ENCODE peak calls at places on chromosomes 12 and 14, in four cellular contexts. I is HCT116, K is adipocyte, J is body of pancreas. H is an unnamed sample.

GRCh38 chr12:69329669-69330428 is 18.3 kb upstream of the LYZ start:
- DNase-seq in J (no peak), K (no peak), I (no peak), H (no peak)

GRCh38 chr12:107400686-107401447 is 284.7 kb upstream of the PWP1 start:
- DNase-seq in I (no peak), K (peak; percentile 29), J (no peak), H (no peak)

GRCh38 chr12:105322070-105322469 is 8.4 kb upstream of the C12orf75 start:
- DNase-seq in J (no peak), I (no peak), K (peak; percentile 82), H (no peak)

GRCh38 chr12:126663304-126664094 is 1598.3 kb downstream of the AACS start:
- DNase-seq in J (no peak), K (no peak), I (peak; percentile 32), H (no peak)

GRCh38 chr12:67456281-67456918 is 187.2 kb downstream of the CAND1 start:
- DNase-seq in I (no peak), J (peak; percentile 71), K (peak; percentile 82), H (no peak)

GRCh38 chr14:88590173-88590572 is 27.3 kb downstream of the ZC3H14 start:
- DNase-seq in K (peak; percentile 3), J (no peak), I (no peak), H (no peak)

GRCh38 chr14:98786456-98786855 is 485.5 kb downstream of the BCL11B start:
- DNase-seq in K (no peak), I (no peak), J (no peak), H (no peak)

GRCh38 chr12:119920064-119920463 is 42.9 kb upstream of the CIT start:
- DNase-seq in J (no peak), K (no peak), I (no peak), H (no peak)

GRCh38 chr12:75389061-75389460 is 1.8 kb upstream of the GLIPR1L2 start:
- DNase-seq in K (peak; percentile 85), I (peak; percentile 78), J (no peak), H (no peak)

GRCh38 chr12:1630081-1630826 is 1.2 kb downstream of the WNT5B start:
- DNase-seq in K (peak; percentile 28), I (no peak), J (peak; percentile 59), H (no peak)

GRCh38 chr12:30896461-30896860 is 30.1 kb upstream of the TSPAN11 start:
- DNase-seq in I (no peak), J (no peak), K (peak; percentile 78), H (no peak)

GRCh38 chr12:98754095-98754494 is 109.0 kb downstream of the APAF1 start:
- DNase-seq in J (no peak), K (peak; percentile 49), I (no peak), H (no peak)

GRCh38 chr12:114834621-114835020 is 150.6 kb upstream of the TBX3 start:
- DNase-seq in I (no peak), K (peak; percentile 19), J (no peak), H (no peak)

GRCh38 chr14:68709007-68709406 is 83.9 kb downstream of the ZFP36L1 start:
- DNase-seq in I (no peak), K (no peak), J (peak; percentile 33), H (no peak)

GRCh38 chr12:4849024-4849594 is 60.6 kb upstream of the KCNA1 start:
- DNase-seq in J (peak; percentile 25), K (peak; percentile 60), I (no peak), H (no peak)

GRCh38 chr12:121438905-121439304 is 39.0 kb downstream of the RNF34 start:
- DNase-seq in J (no peak), K (no peak), I (no peak), H (no peak)

GRCh38 chr12:98424726-98425401 is 90.5 kb upstream of the TMPO start:
- DNase-seq in K (peak; percentile 92), J (peak; percentile 72), I (peak; percentile 57), H (no peak)

GRCh38 chr12:130633771-130634170 is 82.3 kb downstream of the RIMBP2 start:
- DNase-seq in K (no peak), J (peak; percentile 44), I (no peak), H (no peak)

GRCh38 chr12:72511906-72512305 is 239.7 kb downstream of the TRHDE start:
- DNase-seq in I (no peak), K (peak; percentile 85), J (no peak), H (no peak)

GRCh38 chr12:120167529-120168095 is 26.9 kb downstream of the GCN1 start:
- DNase-seq in J (no peak), I (no peak), K (no peak), H (no peak)

GRCh38 chr12:98559666-98560065 is 33.8 kb upstream of the SLC25A3 start:
- DNase-seq in I (no peak), J (no peak), K (no peak), H (no peak)

GRCh38 chr14:75049731-75050201 is 1.5 kb downstream of the MLH3 start:
- DNase-seq in K (peak; percentile 91), I (no peak), J (no peak), H (no peak)

GRCh38 chr12:48001426-48002178 is 2.7 kb downstream of the COL2A1 start:
- DNase-seq in J (peak; percentile 30), K (peak; percentile 73), I (peak; percentile 4), H (no peak)

GRCh38 chr12:66132408-66132807 is 1.9 kb upstream of the LLPH start:
- DNase-seq in J (no peak), K (peak; percentile 56), I (peak; percentile 52), H (no peak)

GRCh38 chr14:102234331-102235264 is 70.4 kb downstream of the MOK start:
- DNase-seq in K (no peak), J (no peak), I (no peak), H (no peak)

DNA sequence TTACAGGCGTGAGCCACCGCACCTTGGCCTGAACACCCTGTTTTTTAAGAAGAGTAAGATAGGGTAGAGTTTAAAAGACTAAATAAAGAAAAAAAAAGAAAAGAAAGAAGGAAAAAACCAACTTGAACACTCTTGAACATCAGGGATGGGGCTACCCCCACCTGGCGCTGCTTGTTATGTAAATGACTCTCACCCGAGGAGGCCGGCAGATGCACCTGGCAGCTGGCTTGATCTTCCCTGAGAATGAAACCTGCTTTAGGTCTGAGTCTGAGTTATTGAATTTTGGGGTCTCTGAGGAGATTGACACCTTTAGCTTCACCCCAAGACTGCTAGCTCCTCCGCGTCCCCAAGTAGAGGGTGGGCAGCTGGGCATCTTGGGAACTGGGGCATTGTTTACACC is 15.5 kb upstream of the MEG3 start:
- DNase-seq in I (no peak), K (no peak), J (no peak), H (no peak)
- H3K9me3 ChIP-seq in I (peaks cover 36% of the 10 kb centered on the region), K (peaks cover 33% of the 10 kb centered on the region), J (no peaks in the 10 kb centered on the region), H (no peaks in the 10 kb centered on the region)

GRCh38 chr12:132955094-132955932 is 793 bp downstream of the ZNF605 start:
- DNase-seq in I (no peak), J (peak; percentile 50), K (peak; percentile 76), H (no peak)

GRCh38 chr12:132953163-132953425 is 3.0 kb downstream of the ZNF605 start:
- DNase-seq in J (no peak), I (no peak), K (no peak), H (no peak)

GRCh38 chr12:132954471-132955048 is 1.5 kb downstream of the ZNF605 start:
- DNase-seq in I (no peak), K (no peak), J (no peak), H (no peak)

GRCh38 chr12:132953771-132954170 is 2.3 kb downstream of the ZNF605 start:
- DNase-seq in I (no peak), J (no peak), K (no peak), H (no peak)

GRCh38 chr12:132955933-132956725 is at the start of gene ZNF605:
- DNase-seq in I (no peak), K (peak; percentile 94), J (peak; percentile 85), H (peak; percentile 75)
- H3K9me3 ChIP-seq in I (peaks cover 4% of the 10 kb centered on the region), K (peaks cover 27% of the 10 kb centered on the region), J (no peaks in the 10 kb centered on the region), H (no peaks in the 10 kb centered on the region)

GRCh38 chr14:95353007-95353406 is 33.3 kb upstream of the CLMN start:
- DNase-seq in I (no peak), J (no peak), K (no peak), H (no peak)

GRCh38 chr14:95355422-95355821 is 35.7 kb upstream of the CLMN start:
- DNase-seq in J (no peak), I (no peak), K (no peak), H (no peak)

GRCh38 chr14:95356245-95356850 is 36.6 kb upstream of the CLMN start:
- DNase-seq in K (no peak), I (no peak), J (no peak), H (no peak)

GRCh38 chr14:95353664-95354063 is 34.0 kb upstream of the CLMN start:
- DNase-seq in I (no peak), J (no peak), K (no peak), H (no peak)

DNA sequence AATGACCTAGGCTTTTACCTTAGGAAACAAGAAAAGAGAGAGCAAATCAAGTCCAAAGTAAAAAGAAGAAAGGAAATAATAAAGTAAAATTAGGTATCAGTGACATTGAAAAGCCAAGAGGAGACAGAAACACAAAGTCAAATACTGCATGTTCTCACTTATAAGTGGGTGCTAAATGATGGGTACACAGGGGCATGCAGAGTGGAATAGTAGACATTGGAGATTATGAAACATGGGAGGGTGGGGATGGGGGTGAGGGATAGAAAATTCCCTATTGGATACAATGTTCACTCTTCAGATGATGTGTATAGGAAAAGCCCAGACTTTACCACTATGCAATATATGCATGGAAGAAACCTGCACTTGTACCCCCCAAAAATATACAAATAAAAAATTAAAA is 35.1 kb upstream of the CLMN start:
- DNase-seq in I (no peak), K (no peak), J (no peak), H (no peak)
- H3K9me3 ChIP-seq in I (no peaks in the 10 kb centered on the region), K (peaks cover 22% of the 10 kb centered on the region), J (no peaks in the 10 kb centered on the region), H (no peaks in the 10 kb centered on the region)

GRCh38 chr12:38154096-38155019 is 162.2 kb upstream of the ALG10B start:
- DNase-seq in I (no peak), K (no peak), J (no peak), H (no peak)
- H3K9me3 ChIP-seq in I (no peaks in the 10 kb centered on the region), K (no peaks in the 10 kb centered on the region), J (no peaks in the 10 kb centered on the region), H (no peaks in the 10 kb centered on the region)

GRCh38 chr14:105876158-105876557 is 349.8 kb downstream of the TMEM121 start:
- DNase-seq in I (no peak), K (no peak), J (peak; percentile 3), H (no peak)
- H3K9me3 ChIP-seq in I (no peaks in the 10 kb centered on the region), K (no peaks in the 10 kb centered on the region), J (no peaks in the 10 kb centered on the region), H (no peaks in the 10 kb centered on the region)

GRCh38 chr12:14261096-14261495 is 104.4 kb upstream of the ATF7IP start:
- DNase-seq in K (no peak), J (no peak), I (no peak), H (no peak)
- H3K9me3 ChIP-seq in K (peaks cover 12% of the 10 kb centered on the region), J (no peaks in the 10 kb centered on the region), I (peaks cover 4% of the 10 kb centered on the region), H (peaks cover 2% of the 10 kb centered on the region)

GRCh38 chr14:104135121-104135903 is 3.1 kb upstream of the KIF26A start:
- DNase-seq in I (no peak), K (peak; percentile 22), J (peak; percentile 25), H (no peak)

GRCh38 chr14:104137297-104138097 is 890 bp upstream of the KIF26A start:
- DNase-seq in K (peak; percentile 71), J (peak; percentile 65), I (no peak), H (peak; percentile 60)

GRCh38 chr14:104134061-104134965 is 4.1 kb upstream of the KIF26A start:
- DNase-seq in K (no peak), J (peak; percentile 10), I (no peak), H (peak; percentile 1)

GRCh38 chr14:104136472-104137296 is 1.7 kb upstream of the KIF26A start:
- DNase-seq in I (no peak), J (no peak), K (peak; percentile 11), H (peak; percentile 6)

GRCh38 chr14:104135904-104136471 is 2.4 kb upstream of the KIF26A start:
- DNase-seq in I (no peak), K (peak; percentile 7), J (peak; percentile 17), H (no peak)
- H3K9me3 ChIP-seq in I (no peaks in the 10 kb centered on the region), K (no peaks in the 10 kb centered on the region), J (no peaks in the 10 kb centered on the region), H (no peaks in the 10 kb centered on the region)

GRCh38 chr14:19771895-19772430 is 1.3 kb upstream of the OR4M1 start:
- DNase-seq in I (no peak), K (no peak), J (no peak), H (no peak)
- H3K9me3 ChIP-seq in I (peaks cover 10% of the 10 kb centered on the region), K (peaks cover 5% of the 10 kb centered on the region), J (no peaks in the 10 kb centered on the region), H (no peaks in the 10 kb centered on the region)

H was measured in T-helper 17 cell.